ENCODE peak calls at places on chromosome 15, in six cellular contexts. One of them, this sample, is unnamed.

GRCh38 chr15:92123848-92124631 is 269.6 kb upstream of the ST8SIA2 start:
- DNase-seq in EL: no peak
- DNase-seq in stimulated activated effector memory CD8-positive, alpha-beta T cell treated with anti-CD3 and anti-CD28 coated beads, Interleukin-12 subunit alpha, Interleukin-12 subunit beta, amount 100 ng/mL, for 72 hours: no peak
- DNase-seq in stimulated activated CD8-positive, alpha-beta memory T cell treated with anti-CD3 and anti-CD28 coated beads, Interleukin-4, amount 100 ng/mL, for 24 hours: no peak
- DNase-seq in stimulated activated CD4-positive, alpha-beta T cell treated with anti-CD3 and anti-CD28 coated beads, Interleukin-15, amount 100 ng/mL, for 1 hour: no peak
- DNase-seq in HTR-8/SVneo: no peak
- DNase-seq in this sample: no peak

GRCh38 chr15:36954486-36954885 is 145.9 kb downstream of the MEIS2 start:
- DNase-seq in stimulated activated effector memory CD8-positive, alpha-beta T cell treated with anti-CD3 and anti-CD28 coated beads, Interleukin-12 subunit alpha, Interleukin-12 subunit beta, amount 100 ng/mL, for 72 hours: no peak
- DNase-seq in stimulated activated CD4-positive, alpha-beta T cell treated with anti-CD3 and anti-CD28 coated beads, Interleukin-15, amount 100 ng/mL, for 1 hour: no peak
- DNase-seq in stimulated activated CD8-positive, alpha-beta memory T cell treated with anti-CD3 and anti-CD28 coated beads, Interleukin-4, amount 100 ng/mL, for 24 hours: no peak
- DNase-seq in EL: peak
- DNase-seq in HTR-8/SVneo: no peak
- DNase-seq in this sample: no peak

GRCh38 chr15:94232107-94232506 is 746 bp downstream of the MCTP2 start:
- DNase-seq in EL: no peak
- DNase-seq in stimulated activated CD4-positive, alpha-beta T cell treated with anti-CD3 and anti-CD28 coated beads, Interleukin-15, amount 100 ng/mL, for 1 hour: no peak
- DNase-seq in stimulated activated CD8-positive, alpha-beta memory T cell treated with anti-CD3 and anti-CD28 coated beads, Interleukin-4, amount 100 ng/mL, for 24 hours: no peak
- DNase-seq in stimulated activated effector memory CD8-positive, alpha-beta T cell treated with anti-CD3 and anti-CD28 coated beads, Interleukin-12 subunit alpha, Interleukin-12 subunit beta, amount 100 ng/mL, for 72 hours: no peak
- DNase-seq in HTR-8/SVneo: no peak
- DNase-seq in this sample: no peak

GRCh38 chr15:29569533-29570092 is 252.7 kb downstream of the TJP1 start:
- DNase-seq in HTR-8/SVneo: no peak
- DNase-seq in stimulated activated CD4-positive, alpha-beta T cell treated with anti-CD3 and anti-CD28 coated beads, Interleukin-15, amount 100 ng/mL, for 1 hour: no peak
- DNase-seq in stimulated activated CD8-positive, alpha-beta memory T cell treated with anti-CD3 and anti-CD28 coated beads, Interleukin-4, amount 100 ng/mL, for 24 hours: no peak
- DNase-seq in stimulated activated effector memory CD8-positive, alpha-beta T cell treated with anti-CD3 and anti-CD28 coated beads, Interleukin-12 subunit alpha, Interleukin-12 subunit beta, amount 100 ng/mL, for 72 hours: no peak
- DNase-seq in EL: no peak
- DNase-seq in this sample: no peak

GRCh38 chr15:66328721-66329220 is 27.7 kb downstream of the TIPIN start:
- DNase-seq in stimulated activated effector memory CD8-positive, alpha-beta T cell treated with anti-CD3 and anti-CD28 coated beads, Interleukin-12 subunit alpha, Interleukin-12 subunit beta, amount 100 ng/mL, for 72 hours: no peak
- DNase-seq in stimulated activated CD8-positive, alpha-beta memory T cell treated with anti-CD3 and anti-CD28 coated beads, Interleukin-4, amount 100 ng/mL, for 24 hours: no peak
- DNase-seq in stimulated activated CD4-positive, alpha-beta T cell treated with anti-CD3 and anti-CD28 coated beads, Interleukin-15, amount 100 ng/mL, for 1 hour: no peak
- DNase-seq in EL: no peak
- DNase-seq in HTR-8/SVneo: no peak
- DNase-seq in this sample: no peak

GRCh38 chr15:101455291-101455916 is 34.1 kb downstream of the PCSK6 start:
- DNase-seq in stimulated activated CD8-positive, alpha-beta memory T cell treated with anti-CD3 and anti-CD28 coated beads, Interleukin-4, amount 100 ng/mL, for 24 hours: no peak
- DNase-seq in stimulated activated effector memory CD8-positive, alpha-beta T cell treated with anti-CD3 and anti-CD28 coated beads, Interleukin-12 subunit alpha, Interleukin-12 subunit beta, amount 100 ng/mL, for 72 hours: no peak
- DNase-seq in HTR-8/SVneo: no peak
- DNase-seq in stimulated activated CD4-positive, alpha-beta T cell treated with anti-CD3 and anti-CD28 coated beads, Interleukin-15, amount 100 ng/mL, for 1 hour: no peak
- DNase-seq in EL: peak
- DNase-seq in this sample: no peak

GRCh38 chr15:82799183-82799841 is 6.6 kb downstream of the FSD2 start:
- DNase-seq in stimulated activated CD8-positive, alpha-beta memory T cell treated with anti-CD3 and anti-CD28 coated beads, Interleukin-4, amount 100 ng/mL, for 24 hours: no peak
- DNase-seq in stimulated activated effector memory CD8-positive, alpha-beta T cell treated with anti-CD3 and anti-CD28 coated beads, Interleukin-12 subunit alpha, Interleukin-12 subunit beta, amount 100 ng/mL, for 72 hours: no peak
- DNase-seq in HTR-8/SVneo: no peak
- DNase-seq in EL: no peak
- DNase-seq in stimulated activated CD4-positive, alpha-beta T cell treated with anti-CD3 and anti-CD28 coated beads, Interleukin-15, amount 100 ng/mL, for 1 hour: no peak
- DNase-seq in this sample: no peak

GRCh38 chr15:38325290-38325990 is 72.8 kb downstream of the SPRED1 start:
- DNase-seq in stimulated activated CD8-positive, alpha-beta memory T cell treated with anti-CD3 and anti-CD28 coated beads, Interleukin-4, amount 100 ng/mL, for 24 hours: no peak
- DNase-seq in stimulated activated effector memory CD8-positive, alpha-beta T cell treated with anti-CD3 and anti-CD28 coated beads, Interleukin-12 subunit alpha, Interleukin-12 subunit beta, amount 100 ng/mL, for 72 hours: no peak
- DNase-seq in stimulated activated CD4-positive, alpha-beta T cell treated with anti-CD3 and anti-CD28 coated beads, Interleukin-15, amount 100 ng/mL, for 1 hour: no peak
- DNase-seq in EL: no peak
- DNase-seq in HTR-8/SVneo: no peak
- DNase-seq in this sample: no peak

GRCh38 chr15:75029378-75030022 is 6.1 kb downstream of the PPCDC start:
- DNase-seq in HTR-8/SVneo: peak
- DNase-seq in EL: peak
- DNase-seq in stimulated activated CD4-positive, alpha-beta T cell treated with anti-CD3 and anti-CD28 coated beads, Interleukin-15, amount 100 ng/mL, for 1 hour: peak
- DNase-seq in stimulated activated effector memory CD8-positive, alpha-beta T cell treated with anti-CD3 and anti-CD28 coated beads, Interleukin-12 subunit alpha, Interleukin-12 subunit beta, amount 100 ng/mL, for 72 hours: peak
- DNase-seq in stimulated activated CD8-positive, alpha-beta memory T cell treated with anti-CD3 and anti-CD28 coated beads, Interleukin-4, amount 100 ng/mL, for 24 hours: peak
- DNase-seq in this sample: no peak

GRCh38 chr15:77455696-77456293 is 35.1 kb downstream of the HMG20A start:
- DNase-seq in stimulated activated CD4-positive, alpha-beta T cell treated with anti-CD3 and anti-CD28 coated beads, Interleukin-15, amount 100 ng/mL, for 1 hour: no peak
- DNase-seq in EL: peak
- DNase-seq in stimulated activated CD8-positive, alpha-beta memory T cell treated with anti-CD3 and anti-CD28 coated beads, Interleukin-4, amount 100 ng/mL, for 24 hours: no peak
- DNase-seq in HTR-8/SVneo: no peak
- DNase-seq in stimulated activated effector memory CD8-positive, alpha-beta T cell treated with anti-CD3 and anti-CD28 coated beads, Interleukin-12 subunit alpha, Interleukin-12 subunit beta, amount 100 ng/mL, for 72 hours: no peak
- DNase-seq in this sample: no peak

GRCh38 chr15:100784493-100785180 is 95.0 kb upstream of the ALDH1A3 start:
- DNase-seq in stimulated activated effector memory CD8-positive, alpha-beta T cell treated with anti-CD3 and anti-CD28 coated beads, Interleukin-12 subunit alpha, Interleukin-12 subunit beta, amount 100 ng/mL, for 72 hours: no peak
- DNase-seq in HTR-8/SVneo: no peak
- DNase-seq in stimulated activated CD4-positive, alpha-beta T cell treated with anti-CD3 and anti-CD28 coated beads, Interleukin-15, amount 100 ng/mL, for 1 hour: no peak
- DNase-seq in stimulated activated CD8-positive, alpha-beta memory T cell treated with anti-CD3 and anti-CD28 coated beads, Interleukin-4, amount 100 ng/mL, for 24 hours: no peak
- DNase-seq in EL: no peak
- DNase-seq in this sample: no peak

GRCh38 chr15:47588968-47589367 is 128.3 kb upstream of the SEMA6D start:
- DNase-seq in stimulated activated CD8-positive, alpha-beta memory T cell treated with anti-CD3 and anti-CD28 coated beads, Interleukin-4, amount 100 ng/mL, for 24 hours: no peak
- DNase-seq in EL: no peak
- DNase-seq in stimulated activated effector memory CD8-positive, alpha-beta T cell treated with anti-CD3 and anti-CD28 coated beads, Interleukin-12 subunit alpha, Interleukin-12 subunit beta, amount 100 ng/mL, for 72 hours: no peak
- DNase-seq in HTR-8/SVneo: no peak
- DNase-seq in stimulated activated CD4-positive, alpha-beta T cell treated with anti-CD3 and anti-CD28 coated beads, Interleukin-15, amount 100 ng/mL, for 1 hour: no peak
- DNase-seq in this sample: no peak

This sample was measured in DMS79.